ENCODE peak calls at places on chromosomes 16 and 17, in seven cellular contexts. N, H, U, A, V, L and F are unnamed samples.
A peak's percentile ranks its signal among the peaks of the same experiment; 100 is the strongest.

GRCh38 chr16:72191551-72191950 is 19.6 kb upstream of the PMFBP1 start:
- DNase-seq in L (no peak), V (no peak), A (no peak), N (no peak), U (no peak), H (no peak), F (no peak)

GRCh38 chr17:81863123-81863675 is 2.9 kb upstream of the P4HB start:
- DNase-seq in A (no peak), N (no peak), U (no peak), L (no peak), V (no peak), H (no peak), F (no peak)

GRCh38 chr16:17166095-17166494 is 304.7 kb downstream of the XYLT1 start:
- DNase-seq in L (no peak), A (no peak), N (no peak), U (no peak), V (no peak), H (no peak), F (no peak)

GRCh38 chr17:2068589-2069051 is 13.7 kb downstream of the HIC1 start:
- DNase-seq in U (no peak), A (no peak), H (no peak), V (peak; percentile 61), L (no peak), N (no peak), F (no peak)

GRCh38 chr17:80724723-80725388 is 180.2 kb downstream of the RPTOR start:
- DNase-seq in N (no peak), V (peak; percentile 26), A (no peak), L (no peak), U (no peak), H (no peak), F (no peak)

GRCh38 chr17:44279586-44280344 is 11.8 kb upstream of the SLC4A1 start:
- DNase-seq in U (no peak), H (peak; percentile 79), V (peak; percentile 52), L (no peak), A (peak; percentile 57), N (peak; percentile 27), F (no peak)

GRCh38 chr17:40530531-40530987 is 29.1 kb upstream of the TNS4 start:
- DNase-seq in N (no peak), H (no peak), U (no peak), V (no peak), A (no peak), L (no peak), F (no peak)

GRCh38 chr17:364308-364707 is 11.7 kb upstream of the RPH3AL start:
- DNase-seq in U (no peak), A (no peak), N (no peak), V (no peak), H (no peak), L (no peak), F (no peak)

GRCh38 chr17:67947325-67947813 is 48.9 kb downstream of the C17orf58 start:
- DNase-seq in H (no peak), A (no peak), N (no peak), U (no peak), V (no peak), L (no peak), F (no peak)

GRCh38 chr17:46108550-46109110 is 84.6 kb downstream of the KANSL1 start:
- DNase-seq in H (no peak), N (no peak), A (no peak), V (no peak), L (no peak), U (no peak), F (no peak)

GRCh38 chr16:58513874-58514273 is 1.4 kb upstream of the SETD6 start:
- DNase-seq in V (no peak), N (no peak), A (no peak), H (no peak), U (no peak), L (no peak), F (no peak)

GRCh38 chr17:77404812-77405581 is 264.2 kb downstream of the SEC14L1 start:
- DNase-seq in A (peak; percentile 64), H (peak; percentile 82), U (no peak), V (peak; percentile 75), N (no peak), L (peak; percentile 81), F (no peak)

GRCh38 chr17:63700528-63701441 is 860 bp upstream of the LIMD2 start:
- DNase-seq in N (no peak), L (peak; percentile 51), U (peak; percentile 74), V (no peak), H (peak; percentile 50), A (no peak), F (no peak)

GRCh38 chr16:57614546-57615343 is 13.7 kb upstream of the ADGRG1 start:
- DNase-seq in N (no peak), H (no peak), A (no peak), V (no peak), U (no peak), L (no peak), F (no peak)

GRCh38 chr17:67281053-67281452 is 36.1 kb upstream of the HELZ start:
- DNase-seq in H (no peak), N (no peak), V (peak; percentile 33), L (no peak), U (no peak), A (no peak), F (no peak)

GRCh38 chr16:65202461-65202860 is 80.6 kb upstream of the CDH11 start:
- DNase-seq in N (no peak), A (no peak), U (no peak), L (no peak), H (no peak), V (peak; percentile 85), F (no peak)

GRCh38 chr16:46883353-46883689 is 841 bp upstream of the GPT2 start:
- DNase-seq in U (peak; percentile 21), N (no peak), A (no peak), L (no peak), V (no peak), H (no peak), F (no peak)

GRCh38 chr17:60934723-60935122 is 257.1 kb downstream of the BCAS3 start:
- DNase-seq in U (no peak), A (no peak), L (no peak), H (no peak), N (no peak), V (peak; percentile 18), F (no peak)

GRCh38 chr17:68646626-68647526 is 45.7 kb upstream of the FAM20A start:
- DNase-seq in N (no peak), U (no peak), A (no peak), V (no peak), H (no peak), L (no peak), F (no peak)

GRCh38 chr17:34998205-34998604 is 17.9 kb downstream of the LIG3 start:
- DNase-seq in A (peak; percentile 73), V (peak; percentile 47), L (peak; percentile 77), U (peak; percentile 77), H (peak; percentile 78), N (peak; percentile 51), F (peak; percentile 58)

GRCh38 chr16:73277066-73277465 is 229.1 kb upstream of the ZFHX3 start:
- DNase-seq in U (no peak), L (no peak), H (no peak), A (no peak), V (no peak), N (no peak), F (no peak)

GRCh38 chr17:50508573-50509460 is 578 bp downstream of the MYCBPAP start:
- DNase-seq in L (no peak), A (no peak), H (no peak), N (no peak), V (no peak), U (no peak), F (no peak)

GRCh38 chr16:53282975-53283946 is 151.0 kb upstream of the RBL2 start:
- DNase-seq in V (peak; percentile 55), L (no peak), A (no peak), H (no peak), N (peak; percentile 4), U (peak; percentile 54), F (no peak)

GRCh38 chr17:81381632-81382577 is 13.4 kb upstream of the BAHCC1 start:
- DNase-seq in L (no peak), N (no peak), A (no peak), V (no peak), U (no peak), H (no peak), F (no peak)

GRCh38 chr16:79426663-79427062 is 173.9 kb downstream of the MAF start:
- DNase-seq in U (no peak), H (no peak), L (no peak), V (no peak), N (no peak), A (no peak), F (no peak)

GRCh38 chr17:66946251-66946650 is 18.3 kb upstream of the CACNG4 start:
- DNase-seq in V (no peak), A (no peak), U (no peak), N (no peak), H (no peak), L (no peak), F (no peak)

GRCh38 chr17:7242717-7243576 is 698 bp upstream of the GABARAP start:
- DNase-seq in A (peak; percentile 96), N (peak; percentile 91), U (peak; percentile 98), L (peak; percentile 92), V (peak; percentile 82), H (peak; percentile 94), F (peak; percentile 91)
- TF ChIP-seq CTCF in A (peak; percentile 10), N (no peak), U (peak; percentile 8), L (no peak), V (no peak), H (no peak), F (peak; percentile 29)

GRCh38 chr17:7213895-7214299 is 5.7 kb downstream of the DLG4 start:
- DNase-seq in L (peak; percentile 63), N (no peak), A (no peak), H (peak; percentile 69), V (peak; percentile 69), U (peak; percentile 100), F (peak; percentile 76)
- TF ChIP-seq CTCF in L (peak; percentile 30), N (peak; percentile 53), A (no peak), H (peak; percentile 19), V (peak; percentile 47), U (peak; percentile 94), F (peak; percentile 76)

GRCh38 chr17:42310281-42311156 is 22.2 kb downstream of the STAT5A start:
- DNase-seq in N (no peak), A (no peak), L (no peak), U (peak; percentile 31), H (no peak), V (no peak), F (no peak)
- TF ChIP-seq CTCF in N (peak; percentile 3), A (no peak), L (no peak), U (peak; percentile 18), H (no peak), V (peak; percentile 26), F (no peak)

DNA sequence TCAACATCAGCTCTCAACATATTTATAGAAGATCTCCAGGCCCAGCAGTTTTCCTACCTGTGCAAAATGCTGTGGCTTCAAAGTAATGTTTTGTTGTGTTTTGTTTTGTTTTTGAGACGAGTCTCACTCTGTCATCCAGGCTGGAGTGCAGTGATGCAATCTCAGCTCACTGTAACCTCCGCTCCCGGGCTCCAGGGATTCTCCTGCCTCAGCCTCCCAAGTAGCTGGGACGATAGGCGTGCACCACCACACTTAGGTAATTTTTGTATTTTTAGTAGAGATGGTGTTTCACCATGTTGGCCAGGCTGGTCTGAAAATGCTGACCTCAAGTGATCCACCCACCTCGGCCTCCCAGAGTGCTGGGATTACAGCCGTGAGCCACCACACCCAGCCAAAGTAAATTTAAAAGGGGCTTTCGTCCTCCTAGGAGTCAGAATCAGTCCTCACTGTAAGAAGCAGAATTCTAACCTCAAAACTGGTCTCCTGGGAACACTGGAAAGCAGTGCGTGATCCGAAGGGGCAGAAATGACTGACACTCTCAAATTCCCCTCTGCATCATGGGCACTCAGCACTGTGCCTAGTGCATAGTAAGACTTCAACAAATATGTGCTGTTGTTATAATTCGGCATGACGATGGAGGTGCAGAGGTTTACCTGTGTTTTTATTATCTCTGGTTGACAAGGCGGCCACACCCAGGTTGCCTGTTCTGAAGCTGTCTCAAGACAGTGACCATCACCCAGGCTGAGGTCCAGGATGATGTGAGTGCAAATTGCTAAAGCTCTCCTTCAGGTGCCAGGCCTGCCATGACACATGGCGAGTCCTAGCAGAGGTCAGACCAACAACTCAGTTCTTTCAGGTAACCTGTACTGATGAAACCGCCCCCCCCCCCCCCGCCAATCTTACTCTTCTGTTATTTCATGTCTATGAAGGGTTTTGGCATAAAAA is 59.8 kb downstream of the ADCY9 start:
- DNase-seq in H (no peak), A (no peak), L (no peak), N (no peak), V (no peak), U (no peak), F (no peak)
- TF ChIP-seq CTCF in H (no peak), A (no peak), L (no peak), N (no peak), V (no peak), U (no peak), F (no peak)